ENCODE peak calls at places on chromosome 10, in six cellular contexts. One of them, this sample, is unnamed.

GRCh38 chr10:5596611-5597341 is 69.6 kb downstream of the ASB13 start:
- DNase-seq in upper lobe of left lung: no peak
- DNase-seq in transverse colon: no peak
- DNase-seq in kidney: peak; percentile 59
- DNase-seq in lower lobe of right lung: peak; percentile 41
- DNase-seq in OCI-LY7: no peak
- DNase-seq in this sample: no peak

GRCh38 chr10:71571460-71572175 is 148.0 kb downstream of the C10orf105 start:
- DNase-seq in upper lobe of left lung: no peak
- DNase-seq in kidney: peak; percentile 45
- DNase-seq in OCI-LY7: no peak
- DNase-seq in transverse colon: no peak
- DNase-seq in lower lobe of right lung: no peak
- DNase-seq in this sample: no peak

GRCh38 chr10:44470779-44471178 is 85.9 kb upstream of the CXCL12 start:
- DNase-seq in lower lobe of right lung: no peak
- DNase-seq in kidney: no peak
- DNase-seq in upper lobe of left lung: no peak
- DNase-seq in OCI-LY7: no peak
- DNase-seq in transverse colon: no peak
- DNase-seq in this sample: no peak

GRCh38 chr10:78626471-78626870 is 442.3 kb upstream of the ZMIZ1 start:
- DNase-seq in lower lobe of right lung: no peak
- DNase-seq in transverse colon: no peak
- DNase-seq in OCI-LY7: no peak
- DNase-seq in upper lobe of left lung: peak; percentile 15
- DNase-seq in kidney: no peak
- DNase-seq in this sample: no peak

GRCh38 chr10:129958686-129959543 is 5.2 kb downstream of the EBF3 start:
- DNase-seq in transverse colon: no peak
- DNase-seq in upper lobe of left lung: peak; percentile 82
- DNase-seq in OCI-LY7: no peak
- DNase-seq in kidney: no peak
- DNase-seq in lower lobe of right lung: no peak
- DNase-seq in this sample: no peak

GRCh38 chr10:77513783-77514331 is 123.8 kb downstream of the KCNMA1 start:
- DNase-seq in kidney: peak; percentile 94
- DNase-seq in transverse colon: peak; percentile 61
- DNase-seq in upper lobe of left lung: peak; percentile 39
- DNase-seq in lower lobe of right lung: no peak
- DNase-seq in OCI-LY7: no peak
- DNase-seq in this sample: no peak

GRCh38 chr10:126218778-126219649 is 169.3 kb downstream of the ADAM12 start:
- DNase-seq in lower lobe of right lung: no peak
- DNase-seq in transverse colon: no peak
- DNase-seq in OCI-LY7: no peak
- DNase-seq in upper lobe of left lung: no peak
- DNase-seq in kidney: no peak
- DNase-seq in this sample: no peak

GRCh38 chr10:9828110-9828509 is 1189.6 kb upstream of the CELF2 start:
- DNase-seq in OCI-LY7: no peak
- DNase-seq in lower lobe of right lung: no peak
- DNase-seq in transverse colon: no peak
- DNase-seq in upper lobe of left lung: no peak
- DNase-seq in kidney: no peak
- DNase-seq in this sample: no peak

GRCh38 chr10:95350830-95351228 is 60.0 kb upstream of the PDLIM1 start:
- DNase-seq in upper lobe of left lung: no peak
- DNase-seq in transverse colon: no peak
- DNase-seq in kidney: peak; percentile 75
- DNase-seq in lower lobe of right lung: no peak
- DNase-seq in OCI-LY7: no peak
- DNase-seq in this sample: no peak

GRCh38 chr10:116785282-116785681 is 42.9 kb upstream of the HSPA12A start:
- DNase-seq in OCI-LY7: no peak
- DNase-seq in upper lobe of left lung: no peak
- DNase-seq in kidney: no peak
- DNase-seq in transverse colon: no peak
- DNase-seq in lower lobe of right lung: no peak
- DNase-seq in this sample: no peak

GRCh38 chr10:71553371-71553900 is 156.7 kb downstream of the CDH23 start:
- DNase-seq in lower lobe of right lung: no peak
- DNase-seq in OCI-LY7: no peak
- DNase-seq in upper lobe of left lung: no peak
- DNase-seq in kidney: no peak
- DNase-seq in transverse colon: no peak
- DNase-seq in this sample: no peak

GRCh38 chr10:132870426-132870825 is 71.9 kb downstream of the CFAP46 start:
- DNase-seq in lower lobe of right lung: no peak
- DNase-seq in OCI-LY7: no peak
- DNase-seq in transverse colon: no peak
- DNase-seq in kidney: peak; percentile 32
- DNase-seq in upper lobe of left lung: no peak
- DNase-seq in this sample: no peak

GRCh38 chr10:33723181-33723580 is 388.7 kb upstream of the NRP1 start:
- DNase-seq in kidney: no peak
- DNase-seq in transverse colon: no peak
- DNase-seq in upper lobe of left lung: no peak
- DNase-seq in lower lobe of right lung: no peak
- DNase-seq in OCI-LY7: no peak
- DNase-seq in this sample: no peak

DNA sequence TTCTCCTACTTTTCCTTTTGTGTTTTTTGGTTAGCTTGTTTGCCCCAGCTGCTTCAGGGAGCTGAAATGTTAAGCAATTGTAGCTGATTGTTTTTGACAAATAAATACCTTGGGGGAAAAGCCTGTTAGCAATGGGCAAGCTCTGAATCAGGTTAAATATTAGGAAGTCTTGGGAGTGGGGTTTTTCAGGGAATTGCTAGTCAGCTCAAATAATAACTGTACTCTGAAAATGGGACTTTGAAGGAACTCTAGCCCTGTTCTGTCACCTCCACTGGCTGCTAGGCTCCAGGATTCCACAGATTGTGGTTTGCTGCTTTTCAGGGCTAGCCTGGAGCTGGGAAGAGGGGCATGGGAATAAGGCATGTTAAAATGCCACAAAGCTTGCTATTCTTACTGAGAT is 39.5 kb downstream of the ADK start:
- DNase-seq in OCI-LY7: no peak
- DNase-seq in upper lobe of left lung: no peak
- DNase-seq in kidney: no peak
- DNase-seq in transverse colon: no peak
- DNase-seq in lower lobe of right lung: no peak
- DNase-seq in this sample: no peak
- H3K4me3 ChIP-seq in OCI-LY7: peak overlapping the region; percentile 50
- H3K4me3 ChIP-seq in upper lobe of left lung: no peak overlapping the region
- H3K4me3 ChIP-seq in kidney: no peak overlapping the region
- H3K4me3 ChIP-seq in transverse colon: no peak overlapping the region
- H3K4me3 ChIP-seq in lower lobe of right lung: no peak overlapping the region
- H3K4me3 ChIP-seq in this sample: peak overlapping the region; percentile 37

GRCh38 chr10:103748020-103748419 is 107.4 kb downstream of the SH3PXD2A start:
- DNase-seq in OCI-LY7: no peak
- DNase-seq in kidney: no peak
- DNase-seq in lower lobe of right lung: no peak
- DNase-seq in upper lobe of left lung: no peak
- DNase-seq in transverse colon: peak; percentile 66
- DNase-seq in this sample: no peak

GRCh38 chr10:103749779-103750178 is 105.6 kb downstream of the SH3PXD2A start:
- DNase-seq in OCI-LY7: no peak
- DNase-seq in upper lobe of left lung: no peak
- DNase-seq in kidney: peak; percentile 31
- DNase-seq in lower lobe of right lung: no peak
- DNase-seq in transverse colon: no peak
- DNase-seq in this sample: no peak

GRCh38 chr10:103747193-103747865 is 108.0 kb downstream of the SH3PXD2A start:
- DNase-seq in kidney: no peak
- DNase-seq in lower lobe of right lung: no peak
- DNase-seq in upper lobe of left lung: no peak
- DNase-seq in OCI-LY7: no peak
- DNase-seq in transverse colon: no peak
- DNase-seq in this sample: no peak

GRCh38 chr10:103745264-103746247 is 109.8 kb downstream of the SH3PXD2A start:
- DNase-seq in lower lobe of right lung: no peak
- DNase-seq in transverse colon: peak; percentile 28
- DNase-seq in OCI-LY7: peak; percentile 83
- DNase-seq in upper lobe of left lung: no peak
- DNase-seq in kidney: no peak
- DNase-seq in this sample: no peak

GRCh38 chr10:103746598-103746997 is 108.8 kb downstream of the SH3PXD2A start:
- DNase-seq in transverse colon: no peak
- DNase-seq in lower lobe of right lung: no peak
- DNase-seq in upper lobe of left lung: no peak
- DNase-seq in kidney: no peak
- DNase-seq in OCI-LY7: no peak
- DNase-seq in this sample: no peak
- H3K4me3 ChIP-seq in transverse colon: no peak overlapping the region
- H3K4me3 ChIP-seq in lower lobe of right lung: no peak overlapping the region
- H3K4me3 ChIP-seq in upper lobe of left lung: no peak overlapping the region
- H3K4me3 ChIP-seq in kidney: no peak overlapping the region
- H3K4me3 ChIP-seq in OCI-LY7: no peak overlapping the region
- H3K4me3 ChIP-seq in this sample: no peak overlapping the region

DNA sequence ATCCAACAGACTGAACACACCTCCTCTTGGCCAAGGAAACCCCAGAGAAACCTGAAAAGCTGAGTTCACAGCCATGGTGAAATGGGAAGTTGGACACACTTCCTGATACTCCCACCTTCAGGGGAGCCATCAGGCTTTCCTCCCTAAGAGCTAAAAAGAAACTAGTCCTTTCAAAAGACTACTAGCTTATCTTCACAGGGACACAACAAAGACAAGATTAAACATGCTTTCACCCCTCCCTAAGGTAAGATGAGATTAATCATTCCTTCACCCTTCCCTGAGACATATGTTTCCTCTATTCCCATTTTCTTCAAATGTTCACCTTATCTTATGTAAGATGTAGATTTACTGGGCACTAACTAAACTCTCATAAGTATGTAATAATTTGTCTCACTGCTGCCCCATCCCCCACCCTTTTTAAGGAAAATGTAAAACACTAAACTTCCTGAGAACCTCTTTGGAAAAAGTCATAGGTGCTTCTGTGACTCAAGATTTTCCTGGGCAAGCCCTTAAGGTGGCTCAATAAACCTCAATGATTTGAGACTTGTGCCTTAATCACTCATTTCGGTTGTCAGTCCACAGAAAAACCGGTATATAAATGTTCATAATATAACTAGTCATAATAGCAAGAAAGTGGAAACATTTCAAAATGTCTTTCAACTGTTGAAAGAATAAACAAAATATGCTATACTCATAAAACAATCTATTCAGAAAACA is 40.5 kb downstream of the HTR7 start:
- DNase-seq in transverse colon: no peak
- DNase-seq in kidney: no peak
- DNase-seq in OCI-LY7: no peak
- DNase-seq in lower lobe of right lung: no peak
- DNase-seq in upper lobe of left lung: no peak
- DNase-seq in this sample: no peak
- H3K4me3 ChIP-seq in transverse colon: no peak overlapping the region
- H3K4me3 ChIP-seq in kidney: no peak overlapping the region
- H3K4me3 ChIP-seq in OCI-LY7: no peak overlapping the region
- H3K4me3 ChIP-seq in lower lobe of right lung: no peak overlapping the region
- H3K4me3 ChIP-seq in upper lobe of left lung: no peak overlapping the region
- H3K4me3 ChIP-seq in this sample: no peak overlapping the region

DNA sequence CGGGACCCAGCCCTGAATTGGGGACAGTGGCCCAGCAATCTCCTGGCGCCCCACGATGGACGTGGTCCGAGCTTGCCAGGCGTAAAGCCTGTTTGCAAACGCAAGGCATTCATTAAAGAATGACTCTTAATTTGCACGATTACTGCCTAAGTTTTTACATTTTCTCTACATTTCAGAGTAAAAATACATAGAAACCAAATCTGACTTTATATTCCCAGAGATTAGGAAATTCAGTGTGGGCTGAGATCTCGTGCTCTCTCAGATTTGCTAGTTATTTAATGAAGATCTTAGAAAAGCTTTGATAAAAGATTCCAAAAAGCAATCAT is 337 bp upstream of the CCDC3 start:
- DNase-seq in transverse colon: no peak
- DNase-seq in upper lobe of left lung: no peak
- DNase-seq in lower lobe of right lung: no peak
- DNase-seq in kidney: no peak
- DNase-seq in OCI-LY7: no peak
- DNase-seq in this sample: no peak
- H3K4me3 ChIP-seq in transverse colon: no peak overlapping the region
- H3K4me3 ChIP-seq in upper lobe of left lung: no peak overlapping the region
- H3K4me3 ChIP-seq in lower lobe of right lung: peak overlapping the region; percentile 50
- H3K4me3 ChIP-seq in kidney: peak overlapping the region; percentile 17
- H3K4me3 ChIP-seq in OCI-LY7: no peak overlapping the region
- H3K4me3 ChIP-seq in this sample: no peak overlapping the region

DNA sequence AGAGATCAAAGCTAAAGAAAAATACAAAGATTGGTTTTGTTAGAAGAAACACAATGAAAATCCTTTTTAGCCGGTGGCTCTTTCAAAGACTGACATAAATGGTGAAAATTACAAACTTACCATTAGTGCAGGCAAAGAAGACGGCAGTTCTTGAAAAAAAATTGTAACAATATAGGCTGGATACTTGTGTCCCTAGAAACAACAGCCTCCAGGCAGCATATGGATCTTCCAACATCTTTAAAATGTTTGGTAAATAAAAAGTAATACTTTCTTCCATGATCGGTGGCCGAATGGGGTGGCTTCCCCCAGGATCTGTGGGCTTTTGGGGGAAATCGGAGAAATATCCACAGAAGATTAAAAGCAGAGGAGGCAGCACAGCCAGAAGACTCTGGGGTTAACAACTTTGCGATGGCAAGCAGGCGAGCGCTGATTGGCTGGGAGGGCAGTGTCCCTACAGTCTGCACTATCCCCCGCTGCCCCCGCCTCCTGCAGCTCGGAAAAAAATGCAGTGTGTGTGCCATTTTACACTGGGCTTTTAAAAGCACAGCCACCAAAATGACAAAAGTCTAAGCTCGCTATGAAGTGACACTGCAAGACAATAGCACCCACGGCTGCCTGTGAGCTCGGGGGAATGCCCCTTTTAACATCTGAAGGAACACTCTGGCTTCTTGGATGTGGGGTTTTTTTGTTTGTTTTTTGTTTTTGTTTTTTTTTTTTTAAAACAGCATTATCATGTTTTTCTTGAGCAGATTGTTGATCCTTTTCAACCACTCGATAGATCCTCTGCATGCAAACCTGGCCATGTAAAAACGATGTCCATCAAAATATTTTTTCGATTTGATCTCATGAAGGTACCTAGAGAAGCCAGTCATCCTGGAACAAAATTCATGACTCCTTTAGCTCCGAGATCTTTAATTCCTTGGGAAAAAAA is 31.7 kb upstream of the EPC1 start:
- DNase-seq in kidney: peak; percentile 98
- DNase-seq in lower lobe of right lung: peak; percentile 95
- DNase-seq in upper lobe of left lung: peak; percentile 35
- DNase-seq in OCI-LY7: peak; percentile 95
- DNase-seq in transverse colon: peak; percentile 96
- DNase-seq in this sample: peak; percentile 97
- H3K4me3 ChIP-seq in kidney: peak overlapping the region; percentile 96
- H3K4me3 ChIP-seq in lower lobe of right lung: peak overlapping the region; percentile 74
- H3K4me3 ChIP-seq in upper lobe of left lung: peak overlapping the region; percentile 6
- H3K4me3 ChIP-seq in OCI-LY7: peak overlapping the region; percentile 89
- H3K4me3 ChIP-seq in transverse colon: peak overlapping the region; percentile 41
- H3K4me3 ChIP-seq in this sample: peak overlapping the region; percentile 98

GRCh38 chr10:110006358-110007170 is 1.2 kb upstream of the ADD3 start:
- DNase-seq in lower lobe of right lung: peak; percentile 51
- DNase-seq in transverse colon: peak; percentile 48
- DNase-seq in kidney: peak; percentile 75
- DNase-seq in upper lobe of left lung: no peak
- DNase-seq in OCI-LY7: peak; percentile 16
- DNase-seq in this sample: no peak
- H3K4me3 ChIP-seq in lower lobe of right lung: peak overlapping the region; percentile 78
- H3K4me3 ChIP-seq in transverse colon: peak overlapping the region; percentile 85
- H3K4me3 ChIP-seq in kidney: peak overlapping the region; percentile 77
- H3K4me3 ChIP-seq in upper lobe of left lung: peak overlapping the region; percentile 98
- H3K4me3 ChIP-seq in OCI-LY7: peak overlapping the region; percentile 96
- H3K4me3 ChIP-seq in this sample: peak overlapping the region; percentile 73